ENCODE peak calls at places on chromosome 15, in four cellular contexts. Y, B, S and W are unnamed samples.

GRCh38 chr15:52098328-52098727 is 14.2 kb downstream of the BCL2L10 start:
- DNase-seq in B (peak; percentile 46), S (no peak), Y (no peak), W (no peak)

GRCh38 chr15:64045774-64046346 is 425 bp downstream of the DAPK2 start:
- DNase-seq in Y (no peak), S (no peak), B (no peak), W (peak; percentile 24)

GRCh38 chr15:39171944-39172368 is 408.9 kb upstream of the THBS1 start:
- DNase-seq in Y (peak; percentile 55), B (peak; percentile 97), S (no peak), W (no peak)

GRCh38 chr15:38598749-38599148 is 34.1 kb upstream of the RASGRP1 start:
- DNase-seq in S (no peak), B (no peak), Y (no peak), W (no peak)

GRCh38 chr15:90840954-90841353 is 27.4 kb upstream of the FURIN start:
- DNase-seq in Y (no peak), B (peak; percentile 81), S (no peak), W (no peak)

GRCh38 chr15:101128191-101128590 is 123.7 kb downstream of the CHSY1 start:
- DNase-seq in B (peak; percentile 95), S (no peak), Y (no peak), W (no peak)

GRCh38 chr15:89828324-89829145 is 13.9 kb upstream of the ANPEP start:
- DNase-seq in S (no peak), Y (no peak), B (peak; percentile 74), W (no peak)

GRCh38 chr15:42724276-42724675 is 12.7 kb downstream of the CDAN1 start:
- DNase-seq in Y (no peak), S (no peak), B (no peak), W (no peak)

GRCh38 chr15:75864213-75865059 is 21.2 kb downstream of the UBE2Q2 start:
- DNase-seq in Y (no peak), S (no peak), B (peak; percentile 47), W (no peak)